ENCODE peak calls at places on chromosomes 6 and 20, in nine cellular contexts. W is amniotic stem cell, V is SW 1271, K is fibroblast of pulmonary artery, S is posterior cingulate gyrus, F is mesenchymal stem cell, B is HCEC 1CT, O is NAMALWA, U is NCI-H2081. L is an unnamed sample.

GRCh38 chr6:136226027-136226673 is 24.0 kb downstream of the MTFR2 start:
- DNase-seq in K (peak; percentile 78), B (peak; percentile 46), V (peak; percentile 57), W (no peak), F (peak; percentile 70), O (peak; percentile 73), U (peak; percentile 30), S (peak; percentile 76), L (peak; percentile 75)

GRCh38 chr20:25242231-25242630 is 5.7 kb upstream of the PYGB start:
- DNase-seq in K (no peak), F (no peak), U (peak; percentile 18), V (no peak), W (no peak), O (no peak), B (no peak), S (no peak), L (no peak)

GRCh38 chr20:45890077-45890996 is 671 bp downstream of the NEURL2 start:
- DNase-seq in S (peak; percentile 91), V (peak; percentile 71), W (no peak), K (peak; percentile 86), F (peak; percentile 90), O (no peak), U (peak; percentile 35), B (peak; percentile 54), L (peak; percentile 95)

GRCh38 chr6:143575440-143575839 is 63.9 kb upstream of the FUCA2 start:
- DNase-seq in V (peak; percentile 78), U (peak; percentile 45), S (no peak), K (peak; percentile 93), O (peak; percentile 81), B (peak; percentile 67), F (peak; percentile 78), W (peak; percentile 34), L (peak; percentile 92)

GRCh38 chr6:83462524-83462923 is 31.7 kb upstream of the ME1 start:
- DNase-seq in U (no peak), B (no peak), K (no peak), O (no peak), S (no peak), W (no peak), F (no peak), V (no peak), L (no peak)

GRCh38 chr6:106461084-106461483 is 100.6 kb downstream of the CRYBG1 start:
- DNase-seq in F (no peak), V (no peak), S (no peak), O (no peak), K (no peak), U (no peak), W (no peak), B (no peak), L (no peak)

GRCh38 chr6:126672654-126673053 is 332.7 kb downstream of the CENPW start:
- DNase-seq in B (peak; percentile 7), K (peak; percentile 24), O (no peak), V (no peak), W (no peak), S (no peak), F (no peak), U (no peak), L (no peak)

GRCh38 chr6:107977283-107977682 is 19.3 kb upstream of the SEC63 start:
- DNase-seq in V (peak; percentile 38), O (peak; percentile 37), U (no peak), S (no peak), F (peak; percentile 39), W (peak; percentile 24), B (peak; percentile 47), K (peak; percentile 61), L (peak; percentile 53)

GRCh38 chr20:45819466-45819865 is 7.0 kb downstream of the UBE2C start:
- DNase-seq in O (no peak), K (no peak), B (no peak), U (no peak), S (no peak), V (no peak), F (no peak), W (no peak), L (no peak)

GRCh38 chr20:59217794-59218193 is 54.2 kb downstream of the ZNF831 start:
- DNase-seq in W (no peak), O (no peak), B (no peak), U (no peak), F (no peak), K (no peak), S (no peak), V (no peak), L (no peak)

GRCh38 chr6:139133272-139133671 is 1.6 kb upstream of the HECA start:
- DNase-seq in K (no peak), O (peak; percentile 73), B (peak; percentile 20), S (no peak), U (no peak), F (no peak), V (no peak), W (no peak), L (no peak)

GRCh38 chr6:122347251-122347650 is 52.2 kb upstream of the HSF2 start:
- DNase-seq in U (no peak), S (no peak), B (no peak), K (no peak), V (no peak), W (no peak), F (no peak), O (no peak), L (no peak)

GRCh38 chr20:25399038-25399430 is 8.4 kb upstream of the ABHD12 start:
- DNase-seq in B (peak; percentile 74), K (peak; percentile 87), U (peak; percentile 41), V (peak; percentile 73), W (peak; percentile 45), S (no peak), O (peak; percentile 76), F (peak; percentile 82), L (peak; percentile 85)

GRCh38 chr20:59074456-59074855 is 31.9 kb upstream of the PRELID3B start:
- DNase-seq in K (peak; percentile 29), F (no peak), S (no peak), U (no peak), W (no peak), V (no peak), B (peak; percentile 30), O (no peak), L (no peak)

GRCh38 chr20:39853664-39854063 is 835.4 kb downstream of the MAFB start:
- DNase-seq in K (peak; percentile 44), B (no peak), F (peak; percentile 59), V (peak; percentile 56), W (peak; percentile 15), U (no peak), S (no peak), O (no peak), L (no peak)

GRCh38 chr6:75217203-75217602 is 11.3 kb upstream of the COL12A1 start:
- DNase-seq in F (peak; percentile 88), S (no peak), K (peak; percentile 79), B (peak; percentile 70), O (no peak), W (no peak), V (no peak), U (no peak), L (peak; percentile 60)

GRCh38 chr6:22249646-22250045 is 47.2 kb downstream of the PRL start:
- DNase-seq in O (no peak), K (no peak), U (no peak), B (no peak), W (no peak), F (no peak), S (no peak), V (no peak), L (no peak)

GRCh38 chr6:9439931-9440330 is 974.9 kb downstream of the TFAP2A start:
- DNase-seq in K (no peak), W (no peak), O (no peak), F (no peak), V (no peak), U (no peak), S (no peak), B (no peak), L (no peak)

GRCh38 chr6:117078624-117079023 is 186.7 kb upstream of the VGLL2 start:
- DNase-seq in W (no peak), S (no peak), F (no peak), O (no peak), B (no peak), K (no peak), U (peak; percentile 51), V (no peak), L (no peak)

GRCh38 chr20:61354501-61354900 is 102.4 kb downstream of the CDH4 start:
- DNase-seq in F (no peak), U (no peak), B (no peak), V (no peak), K (no peak), O (no peak), S (no peak), W (no peak), L (no peak)

GRCh38 chr6:166046232-166046631 is 121.4 kb downstream of the TBXT start:
- DNase-seq in F (peak; percentile 96), O (no peak), S (no peak), V (peak; percentile 48), U (no peak), W (no peak), B (peak; percentile 97), K (peak; percentile 93), L (peak; percentile 80)

GRCh38 chr6:43074847-43075741 is 1.0 kb upstream of the PTK7 start:
- DNase-seq in S (no peak), O (no peak), V (no peak), U (no peak), K (peak; percentile 88), F (peak; percentile 71), W (no peak), B (peak; percentile 84), L (no peak)

GRCh38 chr6:127053032-127053908 is 65.2 kb upstream of the RSPO3 start:
- DNase-seq in B (peak; percentile 70), F (peak; percentile 35), V (peak; percentile 87), K (peak; percentile 28), W (no peak), O (no peak), S (no peak), U (no peak), L (peak; percentile 46)

GRCh38 chr20:53161473-53161872 is 189.3 kb downstream of the TSHZ2 start:
- DNase-seq in S (no peak), K (no peak), B (no peak), W (no peak), V (no peak), F (no peak), U (no peak), O (no peak), L (no peak)

GRCh38 chr20:23928788-23929187 is 49.2 kb upstream of the CST5 start:
- DNase-seq in S (no peak), W (no peak), U (no peak), V (no peak), B (no peak), O (no peak), F (no peak), K (no peak), L (no peak)

GRCh38 chr6:3522561-3523287 is 65.9 kb upstream of the SLC22A23 start:
- DNase-seq in O (no peak), U (no peak), S (no peak), K (peak; percentile 48), F (peak; percentile 43), W (no peak), V (peak; percentile 58), B (peak; percentile 57), L (no peak)

GRCh38 chr6:82095091-82095490 is 152.5 kb downstream of the IBTK start:
- DNase-seq in U (no peak), W (no peak), B (no peak), O (peak; percentile 25), V (no peak), S (no peak), F (no peak), K (no peak), L (no peak)

GRCh38 chr20:64149141-64149540 is 15.1 kb upstream of the MYT1 start:
- DNase-seq in K (no peak), S (no peak), B (no peak), V (no peak), W (no peak), O (no peak), U (no peak), F (no peak), L (no peak)

GRCh38 chr6:168166627-168167026 is 87.6 kb upstream of the FRMD1 start:
- DNase-seq in K (no peak), S (no peak), B (no peak), F (no peak), W (no peak), O (no peak), V (no peak), U (no peak), L (no peak)

GRCh38 chr6:24910850-24911712 is 24.7 kb downstream of the RIPOR2 start:
- DNase-seq in V (no peak), O (peak; percentile 44), B (no peak), U (no peak), F (peak; percentile 57), W (peak; percentile 21), S (peak; percentile 90), K (peak; percentile 49), L (peak; percentile 28)

GRCh38 chr6:129073651-129074419 is 190.9 kb downstream of the LAMA2 start:
- DNase-seq in V (no peak), U (no peak), S (no peak), B (no peak), O (no peak), W (no peak), K (peak; percentile 76), F (peak; percentile 29), L (peak; percentile 1)

L was measured in dermis blood vessel endothelial cell.